ENCODE peak calls at places on chromosomes 1 and 21, in seven cellular contexts. R is ovary; F is skeletal muscle cell; O is stimulated activated CD4-positive, alpha-beta T cell treated with anti-CD3 and anti-CD28 coated beads, Interleukin-12 subunit alpha, Interleukin-12 subunit beta, amount 100 ng/mL, for 4 hours; B is HT-29; I is Daoy; H is adrenal gland. K is an unnamed sample.

GRCh38 chr1:194833111-194833510 is 1646.7 kb upstream of the B3GALT2 start:
- DNase-seq in B (no peak), O (no peak), R (no peak), I (no peak), H (no peak), F (no peak), K (no peak)

GRCh38 chr1:206020393-206021007 is 3.2 kb downstream of the CTSE start:
- DNase-seq in R (no peak), F (no peak), I (no peak), H (no peak), B (no peak), O (no peak), K (no peak)

GRCh38 chr1:230730979-230731378 is 16.2 kb upstream of the CAPN9 start:
- DNase-seq in H (peak), O (no peak), B (no peak), I (no peak), R (no peak), F (no peak), K (no peak)

GRCh38 chr1:205240569-205240968 is 12.8 kb downstream of the TMCC2 start:
- DNase-seq in O (no peak), H (no peak), R (no peak), B (no peak), F (no peak), I (no peak), K (no peak)

GRCh38 chr1:214801191-214801590 is 198.2 kb downstream of the CENPF start:
- DNase-seq in O (no peak), B (no peak), F (no peak), H (no peak), R (no peak), I (no peak), K (no peak)

GRCh38 chr1:23459338-23459757 is 24.6 kb downstream of the ASAP3 start:
- DNase-seq in F (no peak), I (no peak), O (no peak), B (no peak), H (no peak), R (no peak), K (no peak)

GRCh38 chr1:147560756-147561472 is 19.6 kb downstream of the BCL9 start:
- DNase-seq in F (no peak), I (no peak), R (no peak), B (no peak), O (no peak), H (no peak), K (no peak)

GRCh38 chr21:15759469-15759868 is 29.7 kb downstream of the USP25 start:
- DNase-seq in O (no peak), B (no peak), I (no peak), R (no peak), H (no peak), F (no peak), K (no peak)

GRCh38 chr1:76128096-76128495 is 53.5 kb downstream of the ST6GALNAC3 start:
- DNase-seq in I (no peak), F (no peak), H (no peak), B (no peak), O (no peak), R (no peak), K (no peak)

GRCh38 chr1:230851291-230851691 is 17.0 kb downstream of the C1orf198 start:
- DNase-seq in O (no peak), F (no peak), R (no peak), I (no peak), H (no peak), B (no peak), K (no peak)

GRCh38 chr1:244214009-244214967 is 163.2 kb downstream of the ZBTB18 start:
- DNase-seq in F (peak), R (no peak), I (peak), O (no peak), B (peak), H (no peak), K (peak)

GRCh38 chr1:151158311-151158710 is 1.9 kb downstream of the TNFAIP8L2 start:
- DNase-seq in F (no peak), I (no peak), B (no peak), O (peak), H (no peak), R (no peak), K (no peak)

GRCh38 chr1:30304080-30304479 is 419.3 kb downstream of the MATN1 start:
- DNase-seq in I (no peak), H (no peak), B (no peak), R (no peak), O (no peak), F (no peak), K (no peak)

GRCh38 chr1:4284976-4285375 is 369.4 kb upstream of the AJAP1 start:
- DNase-seq in H (no peak), B (no peak), R (no peak), I (no peak), O (no peak), F (no peak), K (no peak)

K was measured in AG04450.